ENCODE peak calls at places on chromosomes 1 and 21, in seven cellular contexts. M is left cardiac atrium; C is bronchial epithelial cell; S is IMR-90; P is iPS-NIHi11; F is activated T-helper 1 cell treated with anti-CD3 and anti-CD28 coated beads, Interleukin-2, amount 50 U/mL, for 16 hours; I is T follicular helper cell. Z is an unnamed sample.
A peak's percentile ranks its signal among the peaks of the same experiment; 100 is the strongest.

GRCh38 chr1:11920239-11920903 is 5.9 kb downstream of the KIAA2013 start:
- DNase-seq in M (no peak), C (no peak), S (no peak), P (no peak), F (no peak), I (no peak), Z (no peak)

GRCh38 chr21:42913461-42913860 is 12.0 kb downstream of the ERVH48-1 start:
- DNase-seq in M (no peak), C (no peak), S (no peak), P (no peak), F (no peak), I (no peak), Z (no peak)

GRCh38 chr1:227944931-227945890 is 2.5 kb downstream of the WNT9A start:
- DNase-seq in M (no peak), C (no peak), S (no peak), P (peak; percentile 57), F (no peak), I (no peak), Z (no peak)

GRCh38 chr1:21098186-21098915 is 78.3 kb downstream of the EIF4G3 start:
- DNase-seq in M (no peak), C (peak; percentile 78), S (no peak), P (no peak), F (no peak), I (no peak), Z (no peak)

GRCh38 chr21:29245104-29245643 is 53.5 kb upstream of the BACH1 start:
- DNase-seq in M (no peak), C (no peak), S (peak; percentile 61), P (no peak), F (no peak), I (no peak), Z (no peak)

GRCh38 chr21:45632165-45632896 is 11.2 kb upstream of the PCBP3 start:
- DNase-seq in M (no peak), C (no peak), S (no peak), P (no peak), F (no peak), I (no peak), Z (no peak)

GRCh38 chr1:199857103-199857502 is 170.4 kb upstream of the NR5A2 start:
- DNase-seq in M (no peak), C (peak; percentile 63), S (peak; percentile 56), P (no peak), F (no peak), I (no peak), Z (no peak)

GRCh38 chr1:110309139-110309538 is 30.0 kb upstream of the RBM15 start:
- DNase-seq in M (no peak), C (peak; percentile 53), S (peak; percentile 64), P (no peak), F (no peak), I (no peak), Z (no peak)

GRCh38 chr1:8252266-8252951 is 65.5 kb upstream of the SLC45A1 start:
- DNase-seq in M (no peak), C (peak; percentile 69), S (no peak), P (no peak), F (no peak), I (no peak), Z (no peak)

GRCh38 chr1:38872401-38873026 is 634 bp downstream of the MYCBP start:
- DNase-seq in M (no peak), C (peak; percentile 27), S (peak; percentile 31), P (peak; percentile 18), F (peak; percentile 6), I (no peak), Z (no peak)

GRCh38 chr1:16149146-16149545 is 6.7 kb downstream of the EPHA2 start:
- DNase-seq in M (no peak), C (no peak), S (no peak), P (no peak), F (no peak), I (no peak), Z (no peak)

GRCh38 chr1:45050931-45051748 is 39.1 kb downstream of the UROD start:
- DNase-seq in M (no peak), C (no peak), S (no peak), P (no peak), F (no peak), I (no peak), Z (no peak)

GRCh38 chr1:31295874-31296485 is 608 bp downstream of the SNRNP40 start:
- DNase-seq in M (no peak), C (no peak), S (no peak), P (no peak), F (no peak), I (no peak), Z (no peak)

GRCh38 chr1:44643721-44644330 is 30.5 kb downstream of the TMEM53 start:
- DNase-seq in M (no peak), C (no peak), S (no peak), P (no peak), F (no peak), I (no peak), Z (no peak)

GRCh38 chr1:19477284-19478240 is 7.8 kb downstream of the CAPZB start:
- DNase-seq in M (peak; percentile 40), C (no peak), S (no peak), P (no peak), F (no peak), I (no peak), Z (no peak)

GRCh38 chr1:10975567-10976326 is 36.7 kb upstream of the TARDBP start:
- DNase-seq in M (no peak), C (peak; percentile 71), S (peak; percentile 64), P (peak; percentile 55), F (no peak), I (no peak), Z (no peak)

GRCh38 chr1:36515315-36516138 is 32.8 kb upstream of the CSF3R start:
- DNase-seq in M (no peak), C (no peak), S (no peak), P (no peak), F (no peak), I (no peak), Z (no peak)

GRCh38 chr1:24363994-24364393 is 44.8 kb downstream of the GRHL3 start:
- DNase-seq in M (no peak), C (no peak), S (no peak), P (no peak), F (no peak), I (no peak), Z (no peak)

GRCh38 chr1:114496091-114496490 is 14.9 kb downstream of the TRIM33 start:
- DNase-seq in M (no peak), C (no peak), S (no peak), P (no peak), F (no peak), I (no peak), Z (no peak)

GRCh38 chr1:33696311-33696710 is 167.6 kb upstream of the HMGB4 start:
- DNase-seq in M (no peak), C (no peak), S (no peak), P (no peak), F (no peak), I (no peak), Z (no peak)

GRCh38 chr1:224219612-224220011 is 36.6 kb downstream of the DEGS1 start:
- DNase-seq in M (no peak), C (no peak), S (no peak), P (no peak), F (no peak), I (no peak), Z (no peak)

GRCh38 chr1:9865745-9866144 is 42.0 kb upstream of the CLSTN1 start:
- DNase-seq in M (no peak), C (no peak), S (no peak), P (no peak), F (no peak), I (no peak), Z (no peak)

GRCh38 chr1:156464335-156464734 is 36.2 kb downstream of the MEF2D start:
- DNase-seq in M (no peak), C (no peak), S (peak; percentile 34), P (no peak), F (no peak), I (no peak), Z (peak; percentile 50)

GRCh38 chr1:18945401-18945849 is 11.1 kb downstream of the IFFO2 start:
- DNase-seq in M (peak; percentile 46), C (no peak), S (peak; percentile 62), P (peak; percentile 43), F (no peak), I (no peak), Z (peak; percentile 59)

GRCh38 chr1:100622037-100622436 is 84.1 kb downstream of the GPR88 start:
- DNase-seq in M (peak; percentile 23), C (peak; percentile 98), S (peak; percentile 99), P (peak; percentile 37), F (no peak), I (no peak), Z (no peak)

GRCh38 chr1:59972216-59972924 is 45.8 kb upstream of the CYP2J2 start:
- DNase-seq in M (no peak), C (no peak), S (peak; percentile 8), P (no peak), F (no peak), I (no peak), Z (no peak)

GRCh38 chr1:46171351-46171750 is 3.5 kb upstream of the TSPAN1 start:
- DNase-seq in M (peak; percentile 60), C (no peak), S (no peak), P (no peak), F (no peak), I (no peak), Z (peak; percentile 70)

GRCh38 chr1:66436378-66437135 is 97.4 kb upstream of the SGIP1 start:
- DNase-seq in M (no peak), C (peak; percentile 95), S (peak; percentile 80), P (no peak), F (peak; percentile 31), I (no peak), Z (no peak)

GRCh38 chr1:201015551-201016091 is 7.9 kb downstream of the KIF21B start:
- DNase-seq in M (no peak), C (no peak), S (peak; percentile 12), P (no peak), F (no peak), I (no peak), Z (no peak)

GRCh38 chr1:202551683-202552082 is 158.6 kb downstream of the SYT2 start:
- DNase-seq in M (no peak), C (no peak), S (no peak), P (no peak), F (no peak), I (no peak), Z (no peak)

GRCh38 chr1:230077436-230078221 is 10.6 kb downstream of the GALNT2 start:
- DNase-seq in M (no peak), C (peak; percentile 35), S (peak; percentile 61), P (no peak), F (no peak), I (no peak), Z (no peak)

GRCh38 chr1:24409535-24409934 is 4.0 kb downstream of the STPG1 start:
- DNase-seq in M (no peak), C (peak; percentile 97), S (peak; percentile 90), P (no peak), F (no peak), I (no peak), Z (no peak)

GRCh38 chr1:36411674-36412648 is 14.3 kb upstream of the LSM10 start:
- DNase-seq in M (no peak), C (peak; percentile 54), S (peak; percentile 29), P (peak; percentile 24), F (no peak), I (no peak), Z (no peak)

GRCh38 chr1:16115468-16116363 is 40.2 kb downstream of the EPHA2 start:
- DNase-seq in M (no peak), C (no peak), S (no peak), P (peak; percentile 86), F (no peak), I (no peak), Z (no peak)

GRCh38 chr1:3787347-3787710 is 9.0 kb downstream of the LRRC47 start:
- DNase-seq in M (no peak), C (no peak), S (no peak), P (no peak), F (no peak), I (no peak), Z (no peak)

GRCh38 chr1:89545264-89546038 is 20.8 kb downstream of the LRRC8B start:
- DNase-seq in M (no peak), C (peak; percentile 91), S (peak; percentile 19), P (no peak), F (peak; percentile 10), I (no peak), Z (no peak)

GRCh38 chr1:8962812-8963669 is 17.4 kb downstream of the CA6 start:
- DNase-seq in M (peak; percentile 28), C (peak; percentile 54), S (no peak), P (peak; percentile 84), F (no peak), I (peak; percentile 10), Z (no peak)

Z was measured in heart right ventricle.